ENCODE peak calls at places on chromosomes 12 and 14, in ten cellular contexts. One of them, this sample, is unnamed.

GRCh38 chr12:106139422-106140141 is 828 bp upstream of the NUAK1 start:
- DNase-seq in NCI-H510A: peak
- DNase-seq in bronchial epithelial cell: no peak
- DNase-seq in stimulated activated effector memory CD8-positive, alpha-beta T cell treated with anti-CD3 and anti-CD28 coated beads, Interleukin-12 subunit alpha, Interleukin-12 subunit beta, amount 100 ng/mL, for 72 hours: peak
- DNase-seq in caudate nucleus: peak
- DNase-seq in activated CD8-positive, alpha-beta T cell treated with anti-CD3 and anti-CD28 coated beads for 36 hours: peak
- DNase-seq in tibial artery: peak
- DNase-seq in astrocyte of the spinal cord: peak
- DNase-seq in stimulated activated CD4-positive, alpha-beta T cell treated with anti-CD3 and anti-CD28 coated beads, Interleukin-2, amount 100 ng/mL, for 24 hours: peak
- DNase-seq in CD4-positive, alpha-beta T cell: no peak
- DNase-seq in this sample: peak

GRCh38 chr14:70139384-70139783 is 49.4 kb downstream of the SLC8A3 start:
- DNase-seq in NCI-H510A: no peak
- DNase-seq in bronchial epithelial cell: no peak
- DNase-seq in stimulated activated effector memory CD8-positive, alpha-beta T cell treated with anti-CD3 and anti-CD28 coated beads, Interleukin-12 subunit alpha, Interleukin-12 subunit beta, amount 100 ng/mL, for 72 hours: no peak
- DNase-seq in caudate nucleus: no peak
- DNase-seq in activated CD8-positive, alpha-beta T cell treated with anti-CD3 and anti-CD28 coated beads for 36 hours: no peak
- DNase-seq in tibial artery: no peak
- DNase-seq in astrocyte of the spinal cord: no peak
- DNase-seq in stimulated activated CD4-positive, alpha-beta T cell treated with anti-CD3 and anti-CD28 coated beads, Interleukin-2, amount 100 ng/mL, for 24 hours: no peak
- DNase-seq in CD4-positive, alpha-beta T cell: no peak
- DNase-seq in this sample: no peak

GRCh38 chr14:90274808-90275454 is 18.6 kb downstream of the PSMC1 start:
- DNase-seq in NCI-H510A: no peak
- DNase-seq in bronchial epithelial cell: peak
- DNase-seq in stimulated activated effector memory CD8-positive, alpha-beta T cell treated with anti-CD3 and anti-CD28 coated beads, Interleukin-12 subunit alpha, Interleukin-12 subunit beta, amount 100 ng/mL, for 72 hours: no peak
- DNase-seq in caudate nucleus: no peak
- DNase-seq in activated CD8-positive, alpha-beta T cell treated with anti-CD3 and anti-CD28 coated beads for 36 hours: peak
- DNase-seq in tibial artery: no peak
- DNase-seq in astrocyte of the spinal cord: peak
- DNase-seq in stimulated activated CD4-positive, alpha-beta T cell treated with anti-CD3 and anti-CD28 coated beads, Interleukin-2, amount 100 ng/mL, for 24 hours: peak
- DNase-seq in CD4-positive, alpha-beta T cell: no peak
- DNase-seq in this sample: no peak

GRCh38 chr12:6987956-6988573 is 17.4 kb downstream of the EMG1 start:
- DNase-seq in NCI-H510A: no peak
- DNase-seq in bronchial epithelial cell: peak
- DNase-seq in stimulated activated effector memory CD8-positive, alpha-beta T cell treated with anti-CD3 and anti-CD28 coated beads, Interleukin-12 subunit alpha, Interleukin-12 subunit beta, amount 100 ng/mL, for 72 hours: no peak
- DNase-seq in caudate nucleus: no peak
- DNase-seq in activated CD8-positive, alpha-beta T cell treated with anti-CD3 and anti-CD28 coated beads for 36 hours: no peak
- DNase-seq in tibial artery: no peak
- DNase-seq in astrocyte of the spinal cord: no peak
- DNase-seq in stimulated activated CD4-positive, alpha-beta T cell treated with anti-CD3 and anti-CD28 coated beads, Interleukin-2, amount 100 ng/mL, for 24 hours: no peak
- DNase-seq in CD4-positive, alpha-beta T cell: no peak
- DNase-seq in this sample: no peak

GRCh38 chr12:113073586-113073985 is 17.1 kb downstream of the DTX1 start:
- DNase-seq in NCI-H510A: no peak
- DNase-seq in bronchial epithelial cell: no peak
- DNase-seq in stimulated activated effector memory CD8-positive, alpha-beta T cell treated with anti-CD3 and anti-CD28 coated beads, Interleukin-12 subunit alpha, Interleukin-12 subunit beta, amount 100 ng/mL, for 72 hours: no peak
- DNase-seq in caudate nucleus: no peak
- DNase-seq in activated CD8-positive, alpha-beta T cell treated with anti-CD3 and anti-CD28 coated beads for 36 hours: no peak
- DNase-seq in tibial artery: no peak
- DNase-seq in astrocyte of the spinal cord: no peak
- DNase-seq in stimulated activated CD4-positive, alpha-beta T cell treated with anti-CD3 and anti-CD28 coated beads, Interleukin-2, amount 100 ng/mL, for 24 hours: no peak
- DNase-seq in CD4-positive, alpha-beta T cell: no peak
- DNase-seq in this sample: no peak

GRCh38 chr14:75442642-75443041 is 14.8 kb downstream of the JDP2 start:
- DNase-seq in NCI-H510A: no peak
- DNase-seq in bronchial epithelial cell: peak
- DNase-seq in stimulated activated effector memory CD8-positive, alpha-beta T cell treated with anti-CD3 and anti-CD28 coated beads, Interleukin-12 subunit alpha, Interleukin-12 subunit beta, amount 100 ng/mL, for 72 hours: no peak
- DNase-seq in caudate nucleus: no peak
- DNase-seq in activated CD8-positive, alpha-beta T cell treated with anti-CD3 and anti-CD28 coated beads for 36 hours: no peak
- DNase-seq in tibial artery: no peak
- DNase-seq in astrocyte of the spinal cord: no peak
- DNase-seq in stimulated activated CD4-positive, alpha-beta T cell treated with anti-CD3 and anti-CD28 coated beads, Interleukin-2, amount 100 ng/mL, for 24 hours: no peak
- DNase-seq in CD4-positive, alpha-beta T cell: no peak
- DNase-seq in this sample: no peak

GRCh38 chr14:50677527-50678063 is 9.5 kb upstream of the SAV1 start:
- DNase-seq in NCI-H510A: no peak
- DNase-seq in bronchial epithelial cell: peak
- DNase-seq in stimulated activated effector memory CD8-positive, alpha-beta T cell treated with anti-CD3 and anti-CD28 coated beads, Interleukin-12 subunit alpha, Interleukin-12 subunit beta, amount 100 ng/mL, for 72 hours: no peak
- DNase-seq in caudate nucleus: no peak
- DNase-seq in activated CD8-positive, alpha-beta T cell treated with anti-CD3 and anti-CD28 coated beads for 36 hours: no peak
- DNase-seq in tibial artery: no peak
- DNase-seq in astrocyte of the spinal cord: peak
- DNase-seq in stimulated activated CD4-positive, alpha-beta T cell treated with anti-CD3 and anti-CD28 coated beads, Interleukin-2, amount 100 ng/mL, for 24 hours: no peak
- DNase-seq in CD4-positive, alpha-beta T cell: no peak
- DNase-seq in this sample: no peak

GRCh38 chr12:98645572-98646067 is 530 bp downstream of the APAF1 start:
- DNase-seq in NCI-H510A: no peak
- DNase-seq in bronchial epithelial cell: peak
- DNase-seq in stimulated activated effector memory CD8-positive, alpha-beta T cell treated with anti-CD3 and anti-CD28 coated beads, Interleukin-12 subunit alpha, Interleukin-12 subunit beta, amount 100 ng/mL, for 72 hours: no peak
- DNase-seq in caudate nucleus: peak
- DNase-seq in activated CD8-positive, alpha-beta T cell treated with anti-CD3 and anti-CD28 coated beads for 36 hours: peak
- DNase-seq in tibial artery: no peak
- DNase-seq in astrocyte of the spinal cord: peak
- DNase-seq in stimulated activated CD4-positive, alpha-beta T cell treated with anti-CD3 and anti-CD28 coated beads, Interleukin-2, amount 100 ng/mL, for 24 hours: peak
- DNase-seq in CD4-positive, alpha-beta T cell: no peak
- DNase-seq in this sample: no peak

GRCh38 chr12:61385771-61386170 is 874.4 kb upstream of the USP15 start:
- DNase-seq in NCI-H510A: no peak
- DNase-seq in bronchial epithelial cell: peak
- DNase-seq in stimulated activated effector memory CD8-positive, alpha-beta T cell treated with anti-CD3 and anti-CD28 coated beads, Interleukin-12 subunit alpha, Interleukin-12 subunit beta, amount 100 ng/mL, for 72 hours: no peak
- DNase-seq in caudate nucleus: no peak
- DNase-seq in activated CD8-positive, alpha-beta T cell treated with anti-CD3 and anti-CD28 coated beads for 36 hours: no peak
- DNase-seq in tibial artery: no peak
- DNase-seq in astrocyte of the spinal cord: peak
- DNase-seq in stimulated activated CD4-positive, alpha-beta T cell treated with anti-CD3 and anti-CD28 coated beads, Interleukin-2, amount 100 ng/mL, for 24 hours: no peak
- DNase-seq in CD4-positive, alpha-beta T cell: no peak
- DNase-seq in this sample: no peak

GRCh38 chr12:87233636-87234035 is 795.6 kb downstream of the C12orf50 start:
- DNase-seq in NCI-H510A: no peak
- DNase-seq in bronchial epithelial cell: no peak
- DNase-seq in stimulated activated effector memory CD8-positive, alpha-beta T cell treated with anti-CD3 and anti-CD28 coated beads, Interleukin-12 subunit alpha, Interleukin-12 subunit beta, amount 100 ng/mL, for 72 hours: no peak
- DNase-seq in caudate nucleus: no peak
- DNase-seq in activated CD8-positive, alpha-beta T cell treated with anti-CD3 and anti-CD28 coated beads for 36 hours: no peak
- DNase-seq in tibial artery: no peak
- DNase-seq in astrocyte of the spinal cord: peak
- DNase-seq in stimulated activated CD4-positive, alpha-beta T cell treated with anti-CD3 and anti-CD28 coated beads, Interleukin-2, amount 100 ng/mL, for 24 hours: no peak
- DNase-seq in CD4-positive, alpha-beta T cell: no peak
- DNase-seq in this sample: no peak

GRCh38 chr12:196436-196835 is 17.5 kb downstream of the SLC6A12 start:
- DNase-seq in NCI-H510A: no peak
- DNase-seq in bronchial epithelial cell: no peak
- DNase-seq in stimulated activated effector memory CD8-positive, alpha-beta T cell treated with anti-CD3 and anti-CD28 coated beads, Interleukin-12 subunit alpha, Interleukin-12 subunit beta, amount 100 ng/mL, for 72 hours: no peak
- DNase-seq in caudate nucleus: no peak
- DNase-seq in activated CD8-positive, alpha-beta T cell treated with anti-CD3 and anti-CD28 coated beads for 36 hours: no peak
- DNase-seq in tibial artery: no peak
- DNase-seq in astrocyte of the spinal cord: no peak
- DNase-seq in stimulated activated CD4-positive, alpha-beta T cell treated with anti-CD3 and anti-CD28 coated beads, Interleukin-2, amount 100 ng/mL, for 24 hours: no peak
- DNase-seq in CD4-positive, alpha-beta T cell: no peak
- DNase-seq in this sample: no peak

GRCh38 chr12:69027411-69027811 is 94.4 kb upstream of the CPM start:
- DNase-seq in NCI-H510A: no peak
- DNase-seq in bronchial epithelial cell: peak
- DNase-seq in stimulated activated effector memory CD8-positive, alpha-beta T cell treated with anti-CD3 and anti-CD28 coated beads, Interleukin-12 subunit alpha, Interleukin-12 subunit beta, amount 100 ng/mL, for 72 hours: no peak
- DNase-seq in caudate nucleus: no peak
- DNase-seq in activated CD8-positive, alpha-beta T cell treated with anti-CD3 and anti-CD28 coated beads for 36 hours: no peak
- DNase-seq in tibial artery: no peak
- DNase-seq in astrocyte of the spinal cord: peak
- DNase-seq in stimulated activated CD4-positive, alpha-beta T cell treated with anti-CD3 and anti-CD28 coated beads, Interleukin-2, amount 100 ng/mL, for 24 hours: no peak
- DNase-seq in CD4-positive, alpha-beta T cell: no peak
- DNase-seq in this sample: no peak

GRCh38 chr12:14567311-14568195 is at the start of gene PLBD1:
- DNase-seq in NCI-H510A: peak
- DNase-seq in bronchial epithelial cell: peak
- DNase-seq in stimulated activated effector memory CD8-positive, alpha-beta T cell treated with anti-CD3 and anti-CD28 coated beads, Interleukin-12 subunit alpha, Interleukin-12 subunit beta, amount 100 ng/mL, for 72 hours: no peak
- DNase-seq in caudate nucleus: peak
- DNase-seq in activated CD8-positive, alpha-beta T cell treated with anti-CD3 and anti-CD28 coated beads for 36 hours: peak
- DNase-seq in tibial artery: peak
- DNase-seq in astrocyte of the spinal cord: peak
- DNase-seq in stimulated activated CD4-positive, alpha-beta T cell treated with anti-CD3 and anti-CD28 coated beads, Interleukin-2, amount 100 ng/mL, for 24 hours: no peak
- DNase-seq in CD4-positive, alpha-beta T cell: no peak
- DNase-seq in this sample: no peak

GRCh38 chr14:96042218-96042930 is 3.2 kb downstream of the C14orf132 start:
- DNase-seq in NCI-H510A: no peak
- DNase-seq in bronchial epithelial cell: no peak
- DNase-seq in stimulated activated effector memory CD8-positive, alpha-beta T cell treated with anti-CD3 and anti-CD28 coated beads, Interleukin-12 subunit alpha, Interleukin-12 subunit beta, amount 100 ng/mL, for 72 hours: no peak
- DNase-seq in caudate nucleus: no peak
- DNase-seq in activated CD8-positive, alpha-beta T cell treated with anti-CD3 and anti-CD28 coated beads for 36 hours: no peak
- DNase-seq in tibial artery: peak
- DNase-seq in astrocyte of the spinal cord: peak
- DNase-seq in stimulated activated CD4-positive, alpha-beta T cell treated with anti-CD3 and anti-CD28 coated beads, Interleukin-2, amount 100 ng/mL, for 24 hours: no peak
- DNase-seq in CD4-positive, alpha-beta T cell: no peak
- DNase-seq in this sample: no peak

GRCh38 chr12:109461846-109462766 is 15.0 kb downstream of the KCTD10 start:
- DNase-seq in NCI-H510A: peak
- DNase-seq in bronchial epithelial cell: peak
- DNase-seq in stimulated activated effector memory CD8-positive, alpha-beta T cell treated with anti-CD3 and anti-CD28 coated beads, Interleukin-12 subunit alpha, Interleukin-12 subunit beta, amount 100 ng/mL, for 72 hours: no peak
- DNase-seq in caudate nucleus: no peak
- DNase-seq in activated CD8-positive, alpha-beta T cell treated with anti-CD3 and anti-CD28 coated beads for 36 hours: no peak
- DNase-seq in tibial artery: peak
- DNase-seq in astrocyte of the spinal cord: peak
- DNase-seq in stimulated activated CD4-positive, alpha-beta T cell treated with anti-CD3 and anti-CD28 coated beads, Interleukin-2, amount 100 ng/mL, for 24 hours: no peak
- DNase-seq in CD4-positive, alpha-beta T cell: no peak
- DNase-seq in this sample: no peak

GRCh38 chr14:29216316-29216715 is 449.7 kb downstream of the FOXG1 start:
- DNase-seq in NCI-H510A: no peak
- DNase-seq in bronchial epithelial cell: no peak
- DNase-seq in stimulated activated effector memory CD8-positive, alpha-beta T cell treated with anti-CD3 and anti-CD28 coated beads, Interleukin-12 subunit alpha, Interleukin-12 subunit beta, amount 100 ng/mL, for 72 hours: no peak
- DNase-seq in caudate nucleus: no peak
- DNase-seq in activated CD8-positive, alpha-beta T cell treated with anti-CD3 and anti-CD28 coated beads for 36 hours: no peak
- DNase-seq in tibial artery: no peak
- DNase-seq in astrocyte of the spinal cord: no peak
- DNase-seq in stimulated activated CD4-positive, alpha-beta T cell treated with anti-CD3 and anti-CD28 coated beads, Interleukin-2, amount 100 ng/mL, for 24 hours: no peak
- DNase-seq in CD4-positive, alpha-beta T cell: no peak
- DNase-seq in this sample: peak

GRCh38 chr14:76326918-76327689 is 48.8 kb upstream of the ESRRB start:
- DNase-seq in NCI-H510A: no peak
- DNase-seq in bronchial epithelial cell: no peak
- DNase-seq in stimulated activated effector memory CD8-positive, alpha-beta T cell treated with anti-CD3 and anti-CD28 coated beads, Interleukin-12 subunit alpha, Interleukin-12 subunit beta, amount 100 ng/mL, for 72 hours: no peak
- DNase-seq in caudate nucleus: no peak
- DNase-seq in activated CD8-positive, alpha-beta T cell treated with anti-CD3 and anti-CD28 coated beads for 36 hours: no peak
- DNase-seq in tibial artery: no peak
- DNase-seq in astrocyte of the spinal cord: no peak
- DNase-seq in stimulated activated CD4-positive, alpha-beta T cell treated with anti-CD3 and anti-CD28 coated beads, Interleukin-2, amount 100 ng/mL, for 24 hours: no peak
- DNase-seq in CD4-positive, alpha-beta T cell: no peak
- DNase-seq in this sample: no peak

GRCh38 chr12:94186461-94187237 is 38.3 kb downstream of the PLXNC1 start:
- DNase-seq in NCI-H510A: no peak
- DNase-seq in bronchial epithelial cell: no peak
- DNase-seq in stimulated activated effector memory CD8-positive, alpha-beta T cell treated with anti-CD3 and anti-CD28 coated beads, Interleukin-12 subunit alpha, Interleukin-12 subunit beta, amount 100 ng/mL, for 72 hours: no peak
- DNase-seq in caudate nucleus: peak
- DNase-seq in activated CD8-positive, alpha-beta T cell treated with anti-CD3 and anti-CD28 coated beads for 36 hours: no peak
- DNase-seq in tibial artery: peak
- DNase-seq in astrocyte of the spinal cord: peak
- DNase-seq in stimulated activated CD4-positive, alpha-beta T cell treated with anti-CD3 and anti-CD28 coated beads, Interleukin-2, amount 100 ng/mL, for 24 hours: no peak
- DNase-seq in CD4-positive, alpha-beta T cell: no peak
- DNase-seq in this sample: peak

GRCh38 chr12:42118136-42118879 is 26.4 kb downstream of the GXYLT1 start:
- DNase-seq in NCI-H510A: no peak
- DNase-seq in bronchial epithelial cell: no peak
- DNase-seq in stimulated activated effector memory CD8-positive, alpha-beta T cell treated with anti-CD3 and anti-CD28 coated beads, Interleukin-12 subunit alpha, Interleukin-12 subunit beta, amount 100 ng/mL, for 72 hours: no peak
- DNase-seq in caudate nucleus: no peak
- DNase-seq in activated CD8-positive, alpha-beta T cell treated with anti-CD3 and anti-CD28 coated beads for 36 hours: no peak
- DNase-seq in tibial artery: no peak
- DNase-seq in astrocyte of the spinal cord: peak
- DNase-seq in stimulated activated CD4-positive, alpha-beta T cell treated with anti-CD3 and anti-CD28 coated beads, Interleukin-2, amount 100 ng/mL, for 24 hours: no peak
- DNase-seq in CD4-positive, alpha-beta T cell: no peak
- DNase-seq in this sample: no peak

GRCh38 chr12:9792185-9792900 is 31.6 kb upstream of the CD69 start:
- DNase-seq in NCI-H510A: no peak
- DNase-seq in bronchial epithelial cell: peak
- DNase-seq in stimulated activated effector memory CD8-positive, alpha-beta T cell treated with anti-CD3 and anti-CD28 coated beads, Interleukin-12 subunit alpha, Interleukin-12 subunit beta, amount 100 ng/mL, for 72 hours: no peak
- DNase-seq in caudate nucleus: no peak
- DNase-seq in activated CD8-positive, alpha-beta T cell treated with anti-CD3 and anti-CD28 coated beads for 36 hours: no peak
- DNase-seq in tibial artery: no peak
- DNase-seq in astrocyte of the spinal cord: no peak
- DNase-seq in stimulated activated CD4-positive, alpha-beta T cell treated with anti-CD3 and anti-CD28 coated beads, Interleukin-2, amount 100 ng/mL, for 24 hours: no peak
- DNase-seq in CD4-positive, alpha-beta T cell: no peak
- DNase-seq in this sample: no peak

GRCh38 chr14:39293629-39294028 is 59.9 kb downstream of the MIA2 start:
- DNase-seq in NCI-H510A: no peak
- DNase-seq in bronchial epithelial cell: no peak
- DNase-seq in stimulated activated effector memory CD8-positive, alpha-beta T cell treated with anti-CD3 and anti-CD28 coated beads, Interleukin-12 subunit alpha, Interleukin-12 subunit beta, amount 100 ng/mL, for 72 hours: no peak
- DNase-seq in caudate nucleus: no peak
- DNase-seq in activated CD8-positive, alpha-beta T cell treated with anti-CD3 and anti-CD28 coated beads for 36 hours: no peak
- DNase-seq in tibial artery: no peak
- DNase-seq in astrocyte of the spinal cord: no peak
- DNase-seq in stimulated activated CD4-positive, alpha-beta T cell treated with anti-CD3 and anti-CD28 coated beads, Interleukin-2, amount 100 ng/mL, for 24 hours: no peak
- DNase-seq in CD4-positive, alpha-beta T cell: no peak
- DNase-seq in this sample: no peak

GRCh38 chr12:78120866-78121590 is 290.3 kb downstream of the NAV3 start:
- DNase-seq in NCI-H510A: no peak
- DNase-seq in bronchial epithelial cell: peak
- DNase-seq in stimulated activated effector memory CD8-positive, alpha-beta T cell treated with anti-CD3 and anti-CD28 coated beads, Interleukin-12 subunit alpha, Interleukin-12 subunit beta, amount 100 ng/mL, for 72 hours: no peak
- DNase-seq in caudate nucleus: no peak
- DNase-seq in activated CD8-positive, alpha-beta T cell treated with anti-CD3 and anti-CD28 coated beads for 36 hours: no peak
- DNase-seq in tibial artery: no peak
- DNase-seq in astrocyte of the spinal cord: peak
- DNase-seq in stimulated activated CD4-positive, alpha-beta T cell treated with anti-CD3 and anti-CD28 coated beads, Interleukin-2, amount 100 ng/mL, for 24 hours: no peak
- DNase-seq in CD4-positive, alpha-beta T cell: no peak
- DNase-seq in this sample: no peak

GRCh38 chr14:86430807-86431206 is 900.9 kb downstream of the FLRT2 start:
- DNase-seq in NCI-H510A: no peak
- DNase-seq in bronchial epithelial cell: no peak
- DNase-seq in stimulated activated effector memory CD8-positive, alpha-beta T cell treated with anti-CD3 and anti-CD28 coated beads, Interleukin-12 subunit alpha, Interleukin-12 subunit beta, amount 100 ng/mL, for 72 hours: no peak
- DNase-seq in caudate nucleus: no peak
- DNase-seq in activated CD8-positive, alpha-beta T cell treated with anti-CD3 and anti-CD28 coated beads for 36 hours: no peak
- DNase-seq in tibial artery: no peak
- DNase-seq in astrocyte of the spinal cord: no peak
- DNase-seq in stimulated activated CD4-positive, alpha-beta T cell treated with anti-CD3 and anti-CD28 coated beads, Interleukin-2, amount 100 ng/mL, for 24 hours: no peak
- DNase-seq in CD4-positive, alpha-beta T cell: no peak
- DNase-seq in this sample: no peak

GRCh38 chr12:95978774-95979173 is 17.4 kb downstream of the HAL start:
- DNase-seq in NCI-H510A: no peak
- DNase-seq in bronchial epithelial cell: no peak
- DNase-seq in stimulated activated effector memory CD8-positive, alpha-beta T cell treated with anti-CD3 and anti-CD28 coated beads, Interleukin-12 subunit alpha, Interleukin-12 subunit beta, amount 100 ng/mL, for 72 hours: no peak
- DNase-seq in caudate nucleus: no peak
- DNase-seq in activated CD8-positive, alpha-beta T cell treated with anti-CD3 and anti-CD28 coated beads for 36 hours: no peak
- DNase-seq in tibial artery: no peak
- DNase-seq in astrocyte of the spinal cord: no peak
- DNase-seq in stimulated activated CD4-positive, alpha-beta T cell treated with anti-CD3 and anti-CD28 coated beads, Interleukin-2, amount 100 ng/mL, for 24 hours: no peak
- DNase-seq in CD4-positive, alpha-beta T cell: no peak
- DNase-seq in this sample: no peak

GRCh38 chr12:128261757-128262156 is 5.2 kb upstream of the TMEM132C start:
- DNase-seq in NCI-H510A: no peak
- DNase-seq in bronchial epithelial cell: no peak
- DNase-seq in stimulated activated effector memory CD8-positive, alpha-beta T cell treated with anti-CD3 and anti-CD28 coated beads, Interleukin-12 subunit alpha, Interleukin-12 subunit beta, amount 100 ng/mL, for 72 hours: no peak
- DNase-seq in caudate nucleus: no peak
- DNase-seq in activated CD8-positive, alpha-beta T cell treated with anti-CD3 and anti-CD28 coated beads for 36 hours: no peak
- DNase-seq in tibial artery: no peak
- DNase-seq in astrocyte of the spinal cord: no peak
- DNase-seq in stimulated activated CD4-positive, alpha-beta T cell treated with anti-CD3 and anti-CD28 coated beads, Interleukin-2, amount 100 ng/mL, for 24 hours: no peak
- DNase-seq in CD4-positive, alpha-beta T cell: no peak
- DNase-seq in this sample: no peak

GRCh38 chr12:80939231-80939950 is 1.7 kb upstream of the LIN7A start:
- DNase-seq in NCI-H510A: no peak
- DNase-seq in bronchial epithelial cell: no peak
- DNase-seq in stimulated activated effector memory CD8-positive, alpha-beta T cell treated with anti-CD3 and anti-CD28 coated beads, Interleukin-12 subunit alpha, Interleukin-12 subunit beta, amount 100 ng/mL, for 72 hours: no peak
- DNase-seq in caudate nucleus: no peak
- DNase-seq in activated CD8-positive, alpha-beta T cell treated with anti-CD3 and anti-CD28 coated beads for 36 hours: no peak
- DNase-seq in tibial artery: no peak
- DNase-seq in astrocyte of the spinal cord: peak
- DNase-seq in stimulated activated CD4-positive, alpha-beta T cell treated with anti-CD3 and anti-CD28 coated beads, Interleukin-2, amount 100 ng/mL, for 24 hours: no peak
- DNase-seq in CD4-positive, alpha-beta T cell: no peak
- DNase-seq in this sample: no peak

GRCh38 chr14:75800792-75801191 is 139.7 kb downstream of the TTLL5 start:
- DNase-seq in NCI-H510A: no peak
- DNase-seq in bronchial epithelial cell: no peak
- DNase-seq in stimulated activated effector memory CD8-positive, alpha-beta T cell treated with anti-CD3 and anti-CD28 coated beads, Interleukin-12 subunit alpha, Interleukin-12 subunit beta, amount 100 ng/mL, for 72 hours: no peak
- DNase-seq in caudate nucleus: no peak
- DNase-seq in activated CD8-positive, alpha-beta T cell treated with anti-CD3 and anti-CD28 coated beads for 36 hours: peak
- DNase-seq in tibial artery: no peak
- DNase-seq in astrocyte of the spinal cord: no peak
- DNase-seq in stimulated activated CD4-positive, alpha-beta T cell treated with anti-CD3 and anti-CD28 coated beads, Interleukin-2, amount 100 ng/mL, for 24 hours: no peak
- DNase-seq in CD4-positive, alpha-beta T cell: no peak
- DNase-seq in this sample: no peak

GRCh38 chr14:99566009-99566389 is 38.0 kb downstream of the CCDC85C start:
- DNase-seq in NCI-H510A: no peak
- DNase-seq in bronchial epithelial cell: peak
- DNase-seq in stimulated activated effector memory CD8-positive, alpha-beta T cell treated with anti-CD3 and anti-CD28 coated beads, Interleukin-12 subunit alpha, Interleukin-12 subunit beta, amount 100 ng/mL, for 72 hours: no peak
- DNase-seq in caudate nucleus: no peak
- DNase-seq in activated CD8-positive, alpha-beta T cell treated with anti-CD3 and anti-CD28 coated beads for 36 hours: peak
- DNase-seq in tibial artery: no peak
- DNase-seq in astrocyte of the spinal cord: no peak
- DNase-seq in stimulated activated CD4-positive, alpha-beta T cell treated with anti-CD3 and anti-CD28 coated beads, Interleukin-2, amount 100 ng/mL, for 24 hours: no peak
- DNase-seq in CD4-positive, alpha-beta T cell: no peak
- DNase-seq in this sample: no peak